ENCODE peak calls at places on chromosomes 6 and 20, in nine cellular contexts. A is heart left ventricle, W is uterus, M is neural progenitor cell, Q is osteoblast, V is right atrium auricular region, S is body of pancreas, X is Peyer's patch, Y is lower lobe of right lung. L is an unnamed sample. For H3K36me3, the result is how much of the 10 kb centered on the place peaks cover.

GRCh38 chr6:87722831-87723726 is 21.0 kb upstream of the AKIRIN2 start:
- DNase-seq in A (peak), W (no peak), X (no peak), S (peak), M (peak), V (peak), Q (peak), Y (peak), L (peak)

GRCh38 chr6:111113731-111114438 is 26.6 kb downstream of the SLC16A10 start:
- DNase-seq in W (no peak), Q (no peak), A (peak), V (peak), S (peak), X (no peak), Y (no peak), M (peak), L (peak)

GRCh38 chr6:63674635-63675034 is 39.0 kb downstream of the PHF3 start:
- DNase-seq in Q (no peak), M (no peak), A (no peak), X (no peak), V (no peak), S (no peak), W (no peak), Y (no peak), L (no peak)

GRCh38 chr6:110548124-110548847 is 71.9 kb upstream of the SLC22A16 start:
- DNase-seq in W (no peak), V (no peak), S (no peak), Y (no peak), A (no peak), Q (no peak), X (no peak), M (no peak), L (no peak)

GRCh38 chr6:6681443-6681842 is 92.9 kb downstream of the LY86 start:
- DNase-seq in Q (no peak), Y (no peak), W (no peak), M (no peak), V (no peak), X (no peak), A (no peak), S (no peak), L (no peak)

GRCh38 chr6:8579372-8579771 is 144.0 kb upstream of the SLC35B3 start:
- DNase-seq in X (no peak), Y (no peak), W (no peak), A (no peak), V (no peak), Q (no peak), M (no peak), S (no peak), L (no peak)

GRCh38 chr20:50729925-50730764 is 1.2 kb upstream of the PARD6B start:
- DNase-seq in X (peak), Q (peak), W (no peak), V (peak), S (peak), M (no peak), A (no peak), Y (no peak), L (peak)

GRCh38 chr6:42177514-42178364 is 4.6 kb downstream of the GUCA1A start:
- DNase-seq in M (peak), V (no peak), S (no peak), X (no peak), W (no peak), A (no peak), Y (no peak), Q (no peak), L (peak)

GRCh38 chr20:25273541-25274358 is 25.9 kb downstream of the PYGB start:
- DNase-seq in X (peak), Q (peak), W (peak), S (no peak), Y (peak), V (no peak), M (no peak), A (peak), L (no peak)

GRCh38 chr6:166939894-166940293 is 16.5 kb downstream of the RNASET2 start:
- DNase-seq in Y (no peak), W (no peak), X (no peak), Q (no peak), S (no peak), V (no peak), A (no peak), M (no peak), L (no peak)

GRCh38 chr6:35719830-35720733 is 16.8 kb upstream of the ARMC12 start:
- DNase-seq in Y (peak), Q (peak), S (peak), A (peak), M (peak), W (no peak), X (no peak), V (no peak), L (peak)

GRCh38 chr6:142279350-142280180 is 22.2 kb upstream of the ADGRG6 start:
- DNase-seq in M (no peak), A (no peak), X (no peak), Y (no peak), Q (peak), V (no peak), W (no peak), S (no peak), L (no peak)

GRCh38 chr6:31065556-31065955 is 46.8 kb downstream of the C6orf15 start:
- DNase-seq in W (no peak), S (no peak), X (no peak), Y (no peak), V (no peak), M (no peak), Q (no peak), A (no peak), L (no peak)

GRCh38 chr6:33785766-33786165 is 3.2 kb downstream of the LEMD2 start:
- DNase-seq in M (no peak), X (no peak), W (no peak), V (no peak), A (no peak), Y (no peak), Q (peak), S (no peak), L (no peak)
- H3K36me3 ChIP-seq in M (under half), X (under half), W (under half), V (under half), A (under half), Y (half or more), Q (under half), S (under half), L (under half)

DNA sequence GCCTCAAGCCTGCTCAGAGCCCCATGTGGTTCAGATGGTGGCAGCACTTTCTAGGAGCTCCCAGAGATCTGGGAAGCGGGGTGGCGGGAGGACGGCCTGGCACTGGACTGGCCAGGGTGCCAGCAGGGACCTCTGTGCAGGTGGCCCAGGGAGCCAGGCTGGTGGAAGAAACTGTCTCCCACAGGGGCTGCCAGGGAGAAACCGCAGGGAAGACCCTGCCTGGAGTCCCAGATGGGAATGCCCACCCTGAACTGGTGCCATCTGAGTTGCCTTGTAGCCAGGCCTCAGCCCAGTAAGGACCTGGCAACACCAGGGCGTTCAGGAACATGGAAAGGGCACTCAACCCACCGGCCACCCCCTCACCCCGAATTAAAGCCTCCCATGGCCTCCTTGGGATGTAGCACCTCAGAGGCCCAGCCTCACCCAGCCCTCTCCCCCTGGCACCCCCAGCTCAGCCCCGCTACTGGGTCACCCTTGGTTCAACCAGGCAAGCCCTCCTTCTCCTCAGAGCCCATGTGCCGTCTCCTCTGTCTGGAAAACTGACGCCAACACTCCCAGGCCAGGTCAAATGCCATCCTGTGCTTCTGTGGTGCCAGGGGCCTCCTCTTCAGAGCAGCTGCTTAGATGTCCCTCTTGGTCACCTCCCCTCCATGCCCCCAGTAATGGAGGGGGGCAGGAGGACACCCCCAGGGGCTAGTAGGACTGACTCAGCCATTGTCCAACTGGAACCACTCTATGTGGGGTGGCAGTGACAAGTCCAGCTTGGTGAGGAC is 5.9 kb upstream of the C20orf144 start:
- DNase-seq in X (peak), Y (peak), W (peak), Q (peak), M (no peak), S (no peak), A (no peak), V (no peak), L (peak)
- H3K27ac ChIP-seq in X (no peak), Y (no peak), W (no peak), Q (no peak), M (no peak), S (no peak), A (no peak), V (no peak), L (no peak)

GRCh38 chr6:147390909-147391536 is 117.5 kb upstream of the SAMD5 start:
- DNase-seq in W (no peak), V (no peak), M (peak), Y (no peak), Q (peak), S (no peak), A (no peak), X (no peak), L (no peak)
- TF ChIP-seq CTCF in W (peak), V (peak), M (peak), Y (peak), Q (peak), S (peak), A (peak), X (no peak), L (peak)

DNA sequence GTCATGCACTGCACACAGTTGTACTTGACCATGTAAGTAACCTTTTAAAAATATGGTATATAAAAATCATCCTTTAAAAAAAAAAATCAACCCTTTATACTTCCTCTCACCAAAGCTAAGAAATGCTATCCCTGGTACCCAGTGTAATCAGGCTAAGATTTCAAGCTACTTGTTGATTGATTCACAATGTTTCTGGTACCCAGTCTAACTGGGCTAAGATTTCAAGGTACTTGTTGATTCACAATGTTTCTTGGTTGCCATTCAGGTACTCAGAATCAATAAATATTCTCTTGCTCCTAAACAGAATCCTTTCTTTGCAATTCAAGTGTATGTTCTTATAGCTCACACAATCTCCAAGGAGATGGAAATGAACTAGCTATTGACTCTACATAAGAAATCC is 76.4 kb downstream of the SMLR1 start:
- DNase-seq in Q (no peak), V (no peak), M (no peak), W (no peak), S (no peak), Y (no peak), X (no peak), A (no peak), L (no peak)
- H3K36me3 ChIP-seq in Q (under half), V (under half), M (under half), W (under half), S (under half), Y (under half), X (under half), A (under half), L (under half)

DNA sequence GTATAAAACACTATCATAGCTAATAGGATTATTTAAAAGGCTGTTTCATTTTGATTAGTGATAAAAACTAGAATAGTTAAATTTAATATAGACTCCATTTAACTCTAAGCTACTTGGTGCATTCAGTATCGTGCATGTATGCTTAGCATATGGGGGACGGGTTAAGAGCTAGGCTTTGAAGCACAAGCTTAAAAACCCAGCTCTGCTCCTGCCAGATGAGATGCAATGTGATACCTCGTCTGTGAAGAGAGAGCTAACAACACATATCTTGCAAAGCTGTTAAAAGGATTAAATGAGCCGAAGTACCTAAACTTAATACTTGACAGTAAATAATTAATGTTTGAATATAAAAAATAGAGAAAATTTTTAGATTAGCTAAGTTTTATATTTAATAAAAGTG is 42.2 kb downstream of the DTNBP1 start:
- DNase-seq in V (no peak), X (no peak), Y (no peak), Q (no peak), W (no peak), A (no peak), M (peak), S (no peak), L (peak)
- H3K27ac ChIP-seq in V (peak), X (no peak), Y (no peak), Q (no peak), W (no peak), A (peak), M (no peak), S (no peak), L (no peak)

GRCh38 chr20:41249781-41250281 is 67.7 kb downstream of the ZHX3 start:
- DNase-seq in Q (peak), V (no peak), W (peak), M (peak), A (peak), S (no peak), X (no peak), Y (no peak), L (peak)
- TF ChIP-seq CTCF in Q (peak), V (peak), W (peak), M (peak), A (peak), S (no peak), X (no peak), Y (peak), L (peak)

GRCh38 chr20:62393266-62393665 is 6.4 kb downstream of the RPS21 start:
- DNase-seq in X (no peak), V (no peak), Q (no peak), S (no peak), W (no peak), M (no peak), Y (no peak), A (no peak), L (no peak)
- H3K36me3 ChIP-seq in X (under half), V (half or more), Q (under half), S (under half), W (under half), M (under half), Y (under half), A (half or more), L (under half)

L was measured in endodermal cell.